ENCODE peak calls at places on chromosomes 5 and 9, in six cellular contexts. K is heart left ventricle, V is A673, X is MM.1S, O is AG04450, M is body of pancreas. U is an unnamed sample.

GRCh38 chr9:2234371-2234893 is 219.3 kb downstream of the SMARCA2 start:
- DNase-seq in O (no peak), X (no peak), K (peak), M (no peak), V (no peak), U (no peak)

GRCh38 chr5:103624748-103625147 is 62.2 kb upstream of the NUDT12 start:
- DNase-seq in V (no peak), M (no peak), K (no peak), O (no peak), X (no peak), U (no peak)

GRCh38 chr5:127210082-127210481 is 80.5 kb upstream of the MEGF10 start:
- DNase-seq in X (no peak), K (no peak), M (no peak), V (no peak), O (no peak), U (no peak)

GRCh38 chr5:151183451-151184245 is 26.1 kb upstream of the ANXA6 start:
- DNase-seq in O (no peak), X (no peak), K (no peak), M (no peak), V (peak), U (no peak)

GRCh38 chr9:22037954-22038690 is 29.0 kb upstream of the CDKN2B start:
- DNase-seq in K (no peak), V (no peak), M (no peak), O (no peak), X (no peak), U (no peak)

GRCh38 chr5:97121848-97122247 is 20.6 kb downstream of the LIX1 start:
- DNase-seq in X (no peak), O (no peak), V (no peak), M (no peak), K (no peak), U (no peak)

GRCh38 chr5:73411927-73412596 is 36.5 kb downstream of the FOXD1 start:
- DNase-seq in V (no peak), K (no peak), M (no peak), O (no peak), X (no peak), U (no peak)

GRCh38 chr9:83047839-83048775 is 14.8 kb downstream of the RASEF start:
- DNase-seq in O (no peak), K (peak), M (peak), V (no peak), X (no peak), U (no peak)

GRCh38 chr5:175386526-175386925 is 57.5 kb downstream of the DRD1 start:
- DNase-seq in X (no peak), O (no peak), M (no peak), K (no peak), V (no peak), U (no peak)

GRCh38 chr5:108093186-108093585 is 288.7 kb downstream of the FBXL17 start:
- DNase-seq in X (no peak), V (peak), O (peak), M (no peak), K (no peak), U (no peak)

GRCh38 chr5:173232499-173233346 is 2.3 kb downstream of the NKX2-5 start:
- DNase-seq in V (no peak), X (no peak), O (no peak), M (no peak), K (no peak), U (no peak)

GRCh38 chr5:122942164-122942914 is 94.2 kb downstream of the PPIC start:
- DNase-seq in M (no peak), X (no peak), O (no peak), K (no peak), V (peak), U (no peak)

GRCh38 chr5:137186759-137187461 is 312.2 kb downstream of the SPOCK1 start:
- DNase-seq in V (no peak), X (no peak), O (peak), K (peak), M (no peak), U (no peak)

GRCh38 chr5:168931638-168932345 is 352.6 kb upstream of the PANK3 start:
- DNase-seq in K (no peak), X (no peak), O (no peak), M (no peak), V (no peak), U (no peak)

GRCh38 chr9:90559075-90560073 is 83.2 kb downstream of the DIRAS2 start:
- DNase-seq in O (no peak), V (no peak), M (peak), K (no peak), X (peak), U (no peak)

GRCh38 chr5:33997331-33997983 is 10.4 kb downstream of the AMACR start:
- DNase-seq in M (peak), K (peak), X (peak), O (peak), V (peak), U (peak)

GRCh38 chr5:58241383-58241782 is 218.5 kb downstream of the PLK2 start:
- DNase-seq in V (no peak), M (no peak), K (peak), O (no peak), X (no peak), U (no peak)

GRCh38 chr9:98226516-98226915 is 28.9 kb downstream of the TBC1D2 start:
- DNase-seq in M (no peak), K (no peak), X (no peak), O (no peak), V (no peak), U (no peak)

GRCh38 chr9:120935383-120935857 is 8.8 kb upstream of the TRAF1 start:
- DNase-seq in O (peak), V (peak), X (peak), K (peak), M (peak), U (peak)

GRCh38 chr5:96743065-96743768 is 64.5 kb downstream of the ERAP1 start:
- DNase-seq in X (no peak), M (no peak), O (no peak), K (peak), V (peak), U (peak)

GRCh38 chr5:71882826-71883744 is 164.0 kb downstream of the CARTPT start:
- DNase-seq in X (no peak), V (no peak), O (no peak), K (no peak), M (no peak), U (no peak)

GRCh38 chr5:132647473-132647872 is 10.5 kb upstream of the IL13 start:
- DNase-seq in O (no peak), V (no peak), K (no peak), M (no peak), X (no peak), U (no peak)

GRCh38 chr9:114033397-114034103 is 44.5 kb downstream of the AMBP start:
- DNase-seq in V (peak), O (no peak), X (no peak), M (peak), K (peak), U (no peak)

GRCh38 chr5:90939208-90939607 is 380.6 kb downstream of the ADGRV1 start:
- DNase-seq in K (no peak), X (no peak), V (no peak), O (no peak), M (no peak), U (no peak)

GRCh38 chr5:133942589-133943474 is 25.6 kb downstream of the C5orf15 start:
- DNase-seq in M (peak), O (no peak), V (no peak), X (no peak), K (no peak), U (peak)

GRCh38 chr9:119533509-119533908 is 164.3 kb upstream of the BRINP1 start:
- DNase-seq in V (peak), X (no peak), O (no peak), M (no peak), K (no peak), U (no peak)

DNA sequence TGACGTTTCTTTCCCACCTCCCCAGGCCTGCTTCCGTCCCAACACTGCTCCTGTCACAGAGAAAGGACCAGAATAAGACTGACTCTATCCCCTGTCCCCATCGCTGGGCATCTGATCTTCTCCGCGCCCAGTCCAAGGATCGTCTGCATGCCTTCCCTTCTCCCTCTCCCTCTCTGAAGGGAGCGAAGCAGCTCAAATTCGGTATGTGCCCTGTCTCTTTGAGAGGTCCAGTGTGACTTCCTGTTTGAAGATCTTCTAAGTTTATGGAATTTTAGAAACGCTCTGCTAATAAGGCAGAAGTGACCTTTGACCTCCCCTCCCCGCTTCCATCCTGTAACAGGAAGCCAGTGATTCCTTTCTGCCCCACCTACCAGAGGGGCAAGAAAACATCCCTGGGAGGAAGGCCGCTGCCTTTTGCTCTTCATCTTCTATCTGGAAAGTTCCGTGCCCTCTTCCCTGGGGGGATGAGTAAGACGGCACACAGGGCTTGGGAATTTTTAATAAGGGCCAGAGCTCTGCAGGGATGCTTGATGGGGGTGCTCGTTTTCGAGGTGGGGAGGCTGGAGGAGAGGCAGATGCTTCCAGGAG is 40.7 kb upstream of the RNU6ATAC start:
- DNase-seq in O (no peak), V (peak), K (peak), X (no peak), M (no peak), U (no peak)
- H3K27ac ChIP-seq in O (no peak), V (no peak), K (peak), X (no peak), M (no peak), U (no peak)

GRCh38 chr9:124694394-124695279 is 76.5 kb downstream of the NR6A1 start:
- DNase-seq in O (no peak), X (no peak), K (no peak), M (no peak), V (peak), U (no peak)

GRCh38 chr9:124696101-124696500 is 75.0 kb downstream of the NR6A1 start:
- DNase-seq in K (no peak), V (no peak), O (no peak), X (no peak), M (no peak), U (no peak)

GRCh38 chr9:124697326-124698200 is 73.5 kb downstream of the NR6A1 start:
- DNase-seq in O (no peak), K (no peak), M (no peak), X (no peak), V (no peak), U (no peak)

GRCh38 chr9:124695280-124695890 is 75.7 kb downstream of the NR6A1 start:
- DNase-seq in O (no peak), V (no peak), M (no peak), X (no peak), K (no peak), U (no peak)

DNA sequence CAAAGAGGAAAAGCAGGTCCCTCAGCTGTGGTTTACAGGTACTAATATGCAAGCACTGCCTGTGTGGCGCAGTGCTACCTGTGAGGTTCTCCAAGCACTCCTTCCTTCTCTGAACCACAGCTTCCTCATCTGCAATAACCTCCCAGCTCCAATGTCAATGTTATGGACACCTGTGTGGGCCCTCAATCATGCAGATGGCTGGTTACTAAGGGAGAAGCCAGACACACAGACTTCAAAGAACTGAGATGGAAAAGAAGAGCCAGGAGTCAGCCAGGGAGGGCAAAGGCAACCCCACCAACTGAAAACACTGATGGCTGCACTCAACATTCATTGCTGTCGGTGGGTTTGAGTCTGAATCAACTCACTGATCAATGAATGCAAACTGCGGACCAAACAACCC is 77.7 kb downstream of the NR6A1 start:
- DNase-seq in K (no peak), V (no peak), X (no peak), O (no peak), M (no peak), U (no peak)
- H3K4me3 ChIP-seq in K (no peak), V (no peak), X (no peak), O (no peak), M (no peak), U (no peak)

GRCh38 chr9:136489731-136490130 is 6.9 kb upstream of the SEC16A start:
- DNase-seq in X (no peak), K (no peak), M (no peak), V (no peak), O (no peak), U (peak)

GRCh38 chr9:136486823-136487620 is 4.2 kb upstream of the SEC16A start:
- DNase-seq in K (no peak), X (no peak), M (no peak), O (no peak), V (no peak), U (no peak)

GRCh38 chr9:136487672-136488071 is 4.8 kb upstream of the SEC16A start:
- DNase-seq in V (no peak), M (no peak), K (no peak), O (no peak), X (no peak), U (peak)

GRCh38 chr9:136486131-136486530 is 3.3 kb upstream of the SEC16A start:
- DNase-seq in K (no peak), X (no peak), O (no peak), M (no peak), V (no peak), U (no peak)

GRCh38 chr9:136488247-136489214 is 5.7 kb upstream of the SEC16A start:
- DNase-seq in X (peak), K (peak), M (peak), O (no peak), V (peak), U (peak)
- TF ChIP-seq CTCF in X (peak), K (peak), M (peak), O (peak), V (peak), U (peak)

GRCh38 chr9:127397722-127398647 is 1.0 kb downstream of the SLC2A8 start:
- DNase-seq in O (no peak), M (peak), K (peak), V (peak), X (peak), U (peak)
- H3K27ac ChIP-seq in O (no peak), M (peak), K (peak), V (peak), X (peak), U (peak)

DNA sequence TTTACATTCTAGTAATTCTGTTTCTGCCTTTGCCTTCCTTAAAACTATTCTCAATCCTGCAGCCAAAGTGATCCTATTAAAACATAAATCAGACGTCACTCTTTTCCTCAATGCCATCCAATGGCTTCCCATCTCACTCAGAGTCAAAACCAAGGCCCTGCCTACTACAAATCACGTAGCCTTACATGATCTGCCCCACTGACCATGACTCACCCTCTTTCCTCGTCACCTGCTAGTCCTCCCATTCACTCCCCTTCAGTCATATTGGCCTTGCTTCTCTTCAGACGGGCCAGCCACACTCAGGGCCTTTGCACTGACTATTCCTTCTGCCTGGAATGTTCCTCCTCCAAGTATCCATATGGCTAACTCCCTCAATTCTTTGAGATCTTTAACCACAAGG is 39.0 kb upstream of the DMXL1 start:
- DNase-seq in M (no peak), X (no peak), K (no peak), V (peak), O (no peak), U (no peak)
- H3K4me3 ChIP-seq in M (no peak), X (no peak), K (no peak), V (no peak), O (no peak), U (no peak)

GRCh38 chr5:43609752-43610151 is 6.8 kb downstream of the NNT start:
- DNase-seq in O (no peak), M (no peak), V (no peak), X (peak), K (no peak), U (no peak)
- TF ChIP-seq CTCF in O (peak), M (no peak), V (peak), X (peak), K (no peak), U (no peak)

GRCh38 chr9:27861887-27862286 is 288.6 kb upstream of the C9orf72 start:
- DNase-seq in K (no peak), O (no peak), V (peak), X (peak), M (no peak), U (no peak)
- H3K27ac ChIP-seq in K (no peak), O (no peak), V (no peak), X (peak), M (no peak), U (no peak)

GRCh38 chr5:115815006-115815692 is 1.3 kb downstream of the CDO1 start:
- DNase-seq in K (no peak), V (no peak), X (no peak), M (no peak), O (no peak), U (no peak)
- H3K4me3 ChIP-seq in K (peak), V (peak), X (no peak), M (no peak), O (no peak), U (peak)